ENCODE peak calls at places on chromosomes 12 and 14, in five cellular contexts. O, S, T, C and G are unnamed samples.

GRCh38 chr12:78057075-78057474 is 226.4 kb downstream of the NAV3 start:
- DNase-seq in O (no peak), S (no peak), T (no peak), C (no peak), G (no peak)

GRCh38 chr14:60721331-60722162 is 2.6 kb downstream of the SIX4 start:
- DNase-seq in O (no peak), S (peak), T (no peak), C (peak), G (peak)

GRCh38 chr14:61536661-61537566 is 158.4 kb upstream of the HIF1A start:
- DNase-seq in O (no peak), S (no peak), T (no peak), C (no peak), G (no peak)

GRCh38 chr14:49193365-49194050 is 392.7 kb downstream of the RPS29 start:
- DNase-seq in O (peak), S (no peak), T (no peak), C (no peak), G (no peak)

GRCh38 chr14:60695327-60695726 is 28.8 kb downstream of the SIX4 start:
- DNase-seq in O (no peak), S (no peak), T (no peak), C (no peak), G (no peak)

GRCh38 chr12:127455347-127456265 is 811.4 kb upstream of the TMEM132C start:
- DNase-seq in O (no peak), S (no peak), T (no peak), C (no peak), G (no peak)

GRCh38 chr14:27845241-27845850 is 921.2 kb upstream of the FOXG1 start:
- DNase-seq in O (no peak), S (peak), T (no peak), C (no peak), G (no peak)

GRCh38 chr12:52676163-52676562 is 4.0 kb downstream of the KRT1 start:
- DNase-seq in O (no peak), S (no peak), T (no peak), C (no peak), G (no peak)

GRCh38 chr14:37583358-37584210 is 11.5 kb downstream of the FOXA1 start:
- DNase-seq in O (no peak), S (no peak), T (no peak), C (no peak), G (no peak)

GRCh38 chr14:21860172-21860571 is 186.6 kb upstream of the OR4E1 start:
- DNase-seq in O (no peak), S (peak), T (no peak), C (no peak), G (no peak)

GRCh38 chr14:51293149-51293925 is 53.3 kb downstream of the TMX1 start:
- DNase-seq in O (no peak), S (no peak), T (no peak), C (no peak), G (no peak)

GRCh38 chr14:88793259-88793625 is 489 bp upstream of the EML5 start:
- DNase-seq in O (no peak), S (no peak), T (no peak), C (no peak), G (no peak)

GRCh38 chr14:24965934-24966593 is 83.9 kb downstream of the STXBP6 start:
- DNase-seq in O (no peak), S (no peak), T (no peak), C (no peak), G (no peak)

GRCh38 chr12:109393437-109394345 is 46.0 kb downstream of the MYO1H start:
- DNase-seq in O (no peak), S (peak), T (no peak), C (peak), G (peak)

GRCh38 chr14:76827696-76828301 is 1.6 kb downstream of the LRRC74A start:
- DNase-seq in O (no peak), S (no peak), T (no peak), C (no peak), G (no peak)

GRCh38 chr12:46786774-46787173 is 39.0 kb downstream of the SLC38A4 start:
- DNase-seq in O (no peak), S (no peak), T (no peak), C (no peak), G (no peak)

GRCh38 chr12:16352481-16352880 is 5.0 kb downstream of the MGST1 start:
- DNase-seq in O (no peak), S (no peak), T (no peak), C (no peak), G (no peak)

GRCh38 chr14:49512147-49512551 is 74.0 kb downstream of the RPS29 start:
- DNase-seq in O (no peak), S (no peak), T (no peak), C (no peak), G (no peak)

GRCh38 chr12:87266305-87266704 is 762.9 kb downstream of the C12orf50 start:
- DNase-seq in O (no peak), S (no peak), T (no peak), C (no peak), G (no peak)

GRCh38 chr12:30908389-30909087 is 18.0 kb upstream of the TSPAN11 start:
- DNase-seq in O (no peak), S (no peak), T (no peak), C (no peak), G (no peak)

GRCh38 chr12:127293507-127294310 is 973.3 kb upstream of the TMEM132C start:
- DNase-seq in O (no peak), S (peak), T (peak), C (no peak), G (peak)

GRCh38 chr12:118055865-118056773 is 4.9 kb downstream of the WSB2 start:
- DNase-seq in O (no peak), S (no peak), T (no peak), C (no peak), G (no peak)

GRCh38 chr12:102879144-102879763 is 37.8 kb downstream of the PAH start:
- DNase-seq in O (peak), S (peak), T (peak), C (no peak), G (peak)

GRCh38 chr12:10701226-10701681 is 21.9 kb downstream of the YBX3 start:
- DNase-seq in O (no peak), S (no peak), T (no peak), C (no peak), G (no peak)

GRCh38 chr12:131834798-131835615 is 6.8 kb downstream of the MMP17 start:
- DNase-seq in O (no peak), S (no peak), T (no peak), C (no peak), G (no peak)

GRCh38 chr12:2057041-2057792 is 4.4 kb downstream of the CACNA1C start:
- DNase-seq in O (no peak), S (peak), T (peak), C (no peak), G (no peak)

GRCh38 chr14:54135804-54136280 is 179.2 kb upstream of the BMP4 start:
- DNase-seq in O (no peak), S (no peak), T (no peak), C (no peak), G (no peak)

GRCh38 chr12:66242261-66242760 is 53.3 kb downstream of the IRAK3 start:
- DNase-seq in O (no peak), S (no peak), T (no peak), C (no peak), G (no peak)

GRCh38 chr14:58637040-58637390 is 747 bp upstream of the DACT1 start:
- DNase-seq in O (no peak), S (no peak), T (no peak), C (no peak), G (no peak)

GRCh38 chr14:77580964-77581505 is 35.4 kb downstream of the SPTLC2 start:
- DNase-seq in O (peak), S (no peak), T (no peak), C (peak), G (peak)

DNA sequence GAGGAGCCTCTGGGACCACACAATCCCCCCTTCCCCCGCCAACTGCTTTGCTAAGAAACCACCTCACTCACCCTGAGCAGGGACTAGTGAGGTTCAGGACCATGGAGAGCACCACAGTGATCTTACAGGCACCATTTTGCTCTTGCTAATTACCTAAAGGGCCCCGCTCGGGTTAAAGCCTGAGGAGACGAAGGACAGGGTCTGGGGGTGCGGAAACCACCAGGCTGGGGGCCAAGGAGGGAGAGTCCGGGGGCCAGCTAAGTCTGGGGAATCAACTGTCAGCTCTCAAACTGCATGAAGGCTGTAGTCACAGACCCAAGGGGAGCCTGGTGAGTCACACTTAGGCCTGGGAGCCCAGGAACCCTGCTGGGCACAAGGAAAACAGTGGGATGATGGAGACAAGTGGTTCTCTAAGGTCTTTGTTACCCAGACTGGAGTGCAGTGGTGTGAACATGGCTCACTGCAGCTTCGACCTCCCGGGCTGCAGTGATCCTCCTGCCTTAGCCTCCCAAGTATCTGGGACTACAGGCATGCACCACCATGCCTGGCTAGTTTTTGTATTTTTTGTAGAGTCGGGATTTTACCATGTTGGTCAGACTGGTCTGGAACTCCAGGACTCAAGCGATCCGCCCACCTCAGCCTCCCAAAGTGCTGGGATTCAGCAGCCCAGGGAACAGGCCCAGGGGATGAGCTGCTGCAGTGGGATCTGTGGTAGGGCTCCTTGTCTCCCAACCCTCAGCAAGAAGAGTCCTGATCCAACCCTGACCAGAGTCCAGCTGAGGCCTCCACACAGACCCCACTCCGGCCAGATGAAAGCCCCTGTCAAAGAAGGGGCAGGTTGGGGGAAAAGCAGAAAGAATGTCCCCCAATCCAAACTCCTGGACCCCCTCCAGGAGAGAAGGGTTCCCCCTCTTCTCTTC is 98.8 kb downstream of the CALM1 start:
- DNase-seq in O (no peak), S (peak), T (no peak), C (peak), G (peak)
- TF ChIP-seq TAF1 in O (no peak), S (no peak), T (no peak), C (no peak), G (no peak)

GRCh38 chr12:48156648-48157015 is 683 bp downstream of the ASB8 start:
- DNase-seq in O (no peak), S (no peak), T (no peak), C (no peak), G (no peak)

GRCh38 chr12:48160807-48161206 is 3.5 kb upstream of the ASB8 start:
- DNase-seq in O (no peak), S (no peak), T (no peak), C (no peak), G (no peak)

GRCh38 chr12:48157889-48158370 is 615 bp upstream of the ASB8 start:
- DNase-seq in O (no peak), S (no peak), T (no peak), C (no peak), G (no peak)

GRCh38 chr12:48159976-48160525 is 2.7 kb upstream of the ASB8 start:
- DNase-seq in O (no peak), S (no peak), T (no peak), C (no peak), G (no peak)

DNA sequence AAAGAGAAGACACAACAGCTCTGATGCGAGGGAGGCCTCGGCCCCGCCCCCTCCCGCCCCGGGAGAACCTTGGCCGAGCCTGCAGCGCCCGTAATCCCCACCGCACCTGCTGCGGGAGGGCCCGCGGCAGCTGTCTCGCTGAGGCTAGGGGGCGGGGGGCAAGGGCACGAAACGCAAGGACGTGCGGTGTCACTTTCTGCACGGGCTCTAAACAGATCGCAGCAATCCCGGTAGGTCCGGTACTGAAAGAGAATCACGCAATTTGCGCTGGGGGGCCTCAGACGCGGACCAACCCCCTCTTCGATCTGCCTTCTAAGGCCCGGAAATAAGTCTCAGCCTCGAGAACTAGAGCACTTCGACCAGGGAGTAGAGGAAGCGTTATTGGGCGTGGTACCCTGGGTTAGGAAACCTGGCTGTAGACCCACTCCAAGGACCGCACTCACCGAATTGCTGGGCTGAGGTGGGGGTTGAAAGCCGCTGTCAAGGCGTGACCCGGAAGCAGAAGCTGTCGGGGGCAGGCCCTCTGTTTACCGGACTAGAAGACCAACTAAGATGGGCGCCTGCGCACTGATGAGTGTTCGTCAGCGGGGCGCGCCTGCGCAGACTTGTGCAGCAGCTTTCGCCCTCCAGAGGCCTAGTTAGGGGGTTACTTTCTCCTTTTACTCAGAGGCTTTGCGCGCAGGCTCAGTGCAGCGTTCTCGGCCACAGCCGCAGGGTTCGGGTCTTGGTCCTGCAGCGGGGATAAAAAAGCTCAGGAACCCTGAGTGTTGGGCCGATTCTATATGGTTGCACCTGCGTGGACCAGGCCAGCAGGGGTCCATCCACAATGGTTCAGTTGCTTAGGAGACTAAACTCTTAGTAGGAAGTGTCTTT is at the start of gene ASB8:
- DNase-seq in O (peak), S (peak), T (peak), C (peak), G (peak)
- TF ChIP-seq POLR2A in O (peak), S (peak), T (no peak), C (peak), G (peak)

DNA sequence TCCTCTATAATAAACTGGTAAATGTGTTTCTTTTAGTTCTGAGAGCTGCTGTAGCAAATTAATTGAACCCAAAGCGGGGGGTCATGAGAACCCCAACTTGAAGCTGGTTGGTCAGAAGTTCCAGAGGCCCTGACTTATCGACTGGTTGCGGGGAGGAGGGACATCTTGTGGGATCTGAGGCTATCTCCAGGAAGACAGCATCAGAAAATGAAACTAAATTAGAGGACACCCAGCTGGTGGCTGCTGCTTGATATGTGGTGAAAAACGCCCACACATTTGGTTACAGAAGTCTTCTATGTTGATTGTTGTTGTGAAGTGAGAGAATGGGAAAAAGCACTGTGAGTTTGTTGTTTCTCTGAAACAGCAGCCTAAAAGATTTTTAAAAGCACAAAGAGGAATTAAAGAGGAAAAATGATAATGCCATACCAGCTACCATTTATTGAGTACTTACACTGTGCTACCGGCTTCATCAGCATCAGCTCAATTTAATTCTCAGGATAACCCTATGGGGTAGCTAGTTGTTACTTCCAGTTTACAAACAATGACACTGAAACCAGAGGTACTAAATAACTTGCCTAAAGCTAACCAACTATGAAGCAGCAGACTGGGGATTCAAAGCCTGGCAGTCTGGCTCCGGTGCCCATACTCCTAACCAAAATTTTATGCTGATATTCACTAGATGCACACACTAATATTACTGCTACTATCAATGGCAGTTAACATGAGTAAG is 24.3 kb downstream of the DDX24 start:
- DNase-seq in O (peak), S (no peak), T (no peak), C (no peak), G (no peak)
- TF ChIP-seq TAF1 in O (no peak), S (no peak), T (no peak), C (no peak), G (no peak)

GRCh38 chr14:30908826-30909225 is 34.5 kb downstream of the COCH start:
- DNase-seq in O (no peak), S (no peak), T (no peak), C (no peak), G (no peak)
- TF ChIP-seq POLR2A in O (no peak), S (no peak), T (no peak), C (no peak), G (no peak)

GRCh38 chr12:75865315-75865714 is 166.3 kb downstream of the PHLDA1 start:
- DNase-seq in O (no peak), S (no peak), T (no peak), C (no peak), G (no peak)
- TF ChIP-seq TAF1 in O (no peak), S (no peak), T (no peak), C (no peak), G (no peak)

GRCh38 chr12:100360450-100360849 is 3.6 kb downstream of the SLC17A8 start:
- DNase-seq in O (no peak), S (no peak), T (no peak), C (no peak), G (no peak)

GRCh38 chr12:100356646-100357223 is at the start of gene SLC17A8:
- DNase-seq in O (no peak), S (no peak), T (peak), C (no peak), G (no peak)

GRCh38 chr12:100364334-100364733 is 7.5 kb downstream of the SLC17A8 start:
- DNase-seq in O (no peak), S (no peak), T (no peak), C (no peak), G (no peak)

GRCh38 chr12:100359248-100359647 is 2.4 kb downstream of the SLC17A8 start:
- DNase-seq in O (no peak), S (no peak), T (no peak), C (no peak), G (no peak)

GRCh38 chr12:100359822-100360221 is 2.9 kb downstream of the SLC17A8 start:
- DNase-seq in O (no peak), S (no peak), T (no peak), C (no peak), G (no peak)
- TF ChIP-seq POLR2A in O (no peak), S (no peak), T (no peak), C (no peak), G (no peak)

DNA sequence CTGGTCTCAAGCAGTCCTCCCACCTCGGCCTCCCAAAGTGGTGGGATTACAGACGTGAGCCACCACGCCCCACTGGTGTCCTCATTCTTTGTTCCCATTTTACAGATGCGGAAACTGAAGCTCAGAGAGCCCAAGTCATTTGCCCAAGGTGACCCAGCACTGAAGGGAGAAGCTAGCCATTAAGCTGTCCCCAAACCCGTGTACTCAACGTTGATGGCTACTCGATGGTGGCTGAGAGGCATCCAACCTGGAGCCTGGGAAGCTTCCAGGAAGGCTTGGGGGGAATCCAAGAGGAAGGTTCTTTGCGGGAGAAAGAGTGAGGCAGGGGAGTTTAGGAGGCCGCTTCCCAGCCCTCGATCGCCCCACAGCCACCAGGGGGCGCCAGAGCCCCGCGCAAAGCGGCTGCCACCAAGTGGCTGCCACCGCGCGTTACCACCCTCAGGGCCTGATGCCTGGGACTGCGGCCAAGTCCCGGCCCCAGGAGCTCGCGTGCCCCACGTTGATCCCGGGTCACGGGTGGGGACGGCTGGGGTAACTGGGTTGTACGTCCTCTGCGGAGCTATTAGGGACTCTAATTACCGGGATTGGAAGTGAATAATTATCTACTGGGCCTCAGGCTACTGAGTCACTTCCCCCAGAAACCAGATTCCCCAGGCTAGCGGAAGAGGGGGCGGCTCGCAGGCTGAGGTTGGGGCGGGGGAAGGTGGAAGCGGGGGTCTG is 8.8 kb upstream of the SH2B3 start:
- DNase-seq in O (no peak), S (peak), T (peak), C (peak), G (peak)
- TF ChIP-seq TAF1 in O (no peak), S (no peak), T (no peak), C (no peak), G (no peak)

GRCh38 chr12:6200266-6201198 is at the start of gene CD9:
- DNase-seq in O (no peak), S (peak), T (no peak), C (peak), G (no peak)
- TF ChIP-seq POLR2A in O (no peak), S (no peak), T (no peak), C (no peak), G (no peak)

GRCh38 chr14:101466456-101467180 is 94.7 kb upstream of the DIO3 start:
- DNase-seq in O (no peak), S (no peak), T (no peak), C (no peak), G (no peak)
- TF ChIP-seq TAF1 in O (no peak), S (no peak), T (no peak), C (no peak), G (no peak)

GRCh38 chr14:102508774-102509743 is 517 bp downstream of the ANKRD9 start:
- DNase-seq in O (no peak), S (peak), T (no peak), C (no peak), G (no peak)
- TF ChIP-seq POLR2A in O (no peak), S (peak), T (no peak), C (no peak), G (no peak)